ENCODE peak calls at places on chromosomes 2 and 18, in six cellular contexts. F is AG04449; B is EL; E is activated naive CD4-positive, alpha-beta T cell treated with anti-CD3 and anti-CD28 coated beads, Interleukin-2, amount 10 ng/mL, durations not matched to agents 7 days and 5 days; I is NCI-H2171 treated with DMSO at 0.1 percent for 48 hours; T is activated CD4-positive, alpha-beta T cell treated with anti-CD3 and anti-CD28 coated beads, Interleukin-2, amount 10 ng/mL, durations not matched to agents 7 days and 5 days. L is an unnamed sample.

GRCh38 chr2:86037141-86037794 is 68.4 kb downstream of the POLR1A start:
- DNase-seq in B (peak; percentile 72), E (peak; percentile 46), I (peak; percentile 19), F (no peak), T (peak; percentile 31), L (peak; percentile 84)

GRCh38 chr18:79881695-79882094 is 69.8 kb downstream of the SLC66A2 start:
- DNase-seq in I (no peak), F (no peak), E (no peak), T (no peak), B (no peak), L (no peak)

GRCh38 chr2:96260404-96261260 is 5.2 kb downstream of the TMEM127 start:
- DNase-seq in E (peak; percentile 64), B (peak; percentile 91), T (peak; percentile 53), I (peak; percentile 62), F (peak; percentile 37), L (peak; percentile 65)

GRCh38 chr2:27263287-27264252 is 723 bp upstream of the SLC30A3 start:
- DNase-seq in I (peak; percentile 48), B (no peak), E (no peak), T (no peak), F (no peak), L (no peak)

GRCh38 chr2:238684362-238685326 is 163.2 kb upstream of the TWIST2 start:
- DNase-seq in F (peak; percentile 83), T (no peak), I (no peak), B (peak; percentile 95), E (no peak), L (peak; percentile 94)

GRCh38 chr2:14778015-14778414 is 145.5 kb downstream of the LRATD1 start:
- DNase-seq in B (peak; percentile 36), F (no peak), I (no peak), T (no peak), E (no peak), L (no peak)

GRCh38 chr2:124426630-124427029 is 401.5 kb downstream of the CNTNAP5 start:
- DNase-seq in B (no peak), T (no peak), F (no peak), E (no peak), I (no peak), L (no peak)

GRCh38 chr2:201483337-201483736 is 31.8 kb downstream of the STRADB start:
- DNase-seq in F (no peak), E (no peak), B (no peak), T (no peak), I (no peak), L (no peak)

GRCh38 chr18:66495844-66496243 is 108.0 kb downstream of the CDH19 start:
- DNase-seq in B (no peak), T (no peak), F (no peak), I (peak; percentile 60), E (peak; percentile 17), L (no peak)

L was measured in AG04450.